ENCODE peak calls at places on chromosome 5, in eight cellular contexts. P, N, X, V, I, Y, F and C are unnamed samples.

GRCh38 chr5:60143912-60144311 is 250.4 kb upstream of the PDE4D start:
- DNase-seq in V (no peak), P (no peak), Y (no peak), I (no peak), N (no peak), F (no peak), X (no peak), C (no peak)

GRCh38 chr5:9653811-9654210 is 23.7 kb upstream of the TAS2R1 start:
- DNase-seq in F (no peak), N (peak), Y (no peak), V (no peak), I (no peak), X (no peak), P (no peak), C (no peak)

GRCh38 chr5:73419414-73420390 is 28.9 kb downstream of the FOXD1 start:
- DNase-seq in I (no peak), F (no peak), P (no peak), X (no peak), N (peak), V (no peak), Y (no peak), C (no peak)

GRCh38 chr5:132259061-132259851 is 1.8 kb downstream of the PDLIM4 start:
- DNase-seq in F (no peak), P (peak), I (no peak), X (no peak), N (peak), V (peak), Y (no peak), C (no peak)

GRCh38 chr5:8568858-8569257 is 699.9 kb downstream of the MTRR start:
- DNase-seq in P (no peak), F (no peak), V (no peak), Y (no peak), X (no peak), I (no peak), N (no peak), C (no peak)

GRCh38 chr5:80834710-80835109 is 125.5 kb upstream of the RASGRF2 start:
- DNase-seq in P (no peak), I (no peak), F (no peak), N (no peak), V (no peak), X (no peak), Y (no peak), C (no peak)

GRCh38 chr5:62607615-62608014 is 29.0 kb downstream of the LRRC70 start:
- DNase-seq in N (no peak), V (no peak), F (no peak), I (no peak), X (no peak), P (no peak), Y (no peak), C (no peak)

GRCh38 chr5:124963236-124963929 is 216.9 kb upstream of the ZNF608 start:
- DNase-seq in V (no peak), N (no peak), Y (no peak), P (no peak), F (no peak), I (no peak), X (no peak), C (no peak)

GRCh38 chr5:167633114-167633513 is 658.3 kb upstream of the WWC1 start:
- DNase-seq in I (no peak), N (no peak), X (no peak), V (no peak), P (no peak), Y (no peak), F (no peak), C (no peak)

GRCh38 chr5:151047814-151048425 is 27.5 kb downstream of the GPX3 start:
- DNase-seq in P (no peak), V (peak), N (no peak), Y (no peak), F (no peak), X (no peak), I (no peak), C (no peak)

GRCh38 chr5:34474573-34475021 is 181.5 kb upstream of the RAI14 start:
- DNase-seq in F (no peak), Y (no peak), P (peak), X (no peak), N (no peak), I (peak), V (peak), C (peak)

GRCh38 chr5:73591102-73591695 is 25.7 kb downstream of the UTP15 start:
- DNase-seq in I (peak), X (no peak), P (peak), N (no peak), Y (no peak), F (peak), V (peak), C (peak)

GRCh38 chr5:142109356-142110045 is 922 bp downstream of the NDFIP1 start:
- DNase-seq in Y (no peak), X (no peak), I (no peak), P (no peak), F (peak), N (no peak), V (peak), C (no peak)

GRCh38 chr5:159588930-159589329 is 258.6 kb upstream of the IL12B start:
- DNase-seq in X (no peak), I (no peak), P (no peak), V (no peak), F (no peak), Y (no peak), N (no peak), C (no peak)

GRCh38 chr5:585556-585955 is 26.6 kb upstream of the CEP72 start:
- DNase-seq in V (no peak), N (no peak), X (no peak), F (no peak), Y (no peak), I (no peak), P (no peak), C (no peak)

GRCh38 chr5:1565737-1566734 is 42.3 kb upstream of the LPCAT1 start:
- DNase-seq in P (no peak), X (no peak), F (no peak), Y (no peak), N (no peak), V (no peak), I (no peak), C (no peak)

GRCh38 chr5:90162324-90162723 is 247.2 kb downstream of the CETN3 start:
- DNase-seq in X (no peak), N (no peak), V (no peak), Y (no peak), I (no peak), P (no peak), F (no peak), C (no peak)

GRCh38 chr5:54772232-54773168 is 212.9 kb downstream of the ESM1 start:
- DNase-seq in F (no peak), X (no peak), P (no peak), V (no peak), Y (no peak), I (no peak), N (no peak), C (no peak)

GRCh38 chr5:129852747-129853352 is 51.4 kb upstream of the CHSY3 start:
- DNase-seq in V (peak), N (peak), I (no peak), F (peak), X (peak), P (peak), Y (peak), C (peak)

GRCh38 chr5:43555895-43556606 is 826 bp downstream of the PAIP1 start:
- DNase-seq in V (peak), Y (peak), P (peak), F (peak), I (peak), X (peak), N (peak), C (peak)

GRCh38 chr5:174599992-174600391 is 124.4 kb upstream of the MSX2 start:
- DNase-seq in I (no peak), V (no peak), F (no peak), P (no peak), X (no peak), Y (no peak), N (no peak), C (no peak)

GRCh38 chr5:163459465-163459887 is 426 bp downstream of the NUDCD2 start:
- DNase-seq in F (no peak), I (no peak), V (no peak), Y (no peak), P (no peak), N (no peak), X (no peak), C (no peak)

GRCh38 chr5:145919413-145919812 is 17.0 kb upstream of the SH3RF2 start:
- DNase-seq in N (no peak), I (no peak), P (no peak), F (no peak), X (no peak), Y (no peak), V (no peak), C (no peak)

GRCh38 chr5:37926732-37927131 is 86.9 kb upstream of the GDNF start:
- DNase-seq in Y (no peak), X (no peak), V (peak), F (no peak), N (no peak), I (no peak), P (no peak), C (no peak)

GRCh38 chr5:172151661-172152210 is 36.3 kb downstream of the STK10 start:
- DNase-seq in V (no peak), P (no peak), N (no peak), X (no peak), F (no peak), Y (no peak), I (no peak), C (no peak)

GRCh38 chr5:1762121-1762877 is 37.3 kb downstream of the MRPL36 start:
- DNase-seq in V (peak), I (no peak), X (peak), Y (no peak), F (no peak), P (no peak), N (no peak), C (no peak)

GRCh38 chr5:97164846-97165245 is 18.2 kb downstream of the RIOK2 start:
- DNase-seq in X (no peak), N (no peak), I (no peak), Y (no peak), P (no peak), F (no peak), V (no peak), C (no peak)

GRCh38 chr5:151448038-151448985 is 909 bp downstream of the SLC36A1 start:
- DNase-seq in N (no peak), X (no peak), F (no peak), P (no peak), Y (no peak), I (no peak), V (peak), C (peak)

GRCh38 chr5:157047898-157048297 is 11.0 kb downstream of the HAVCR1 start:
- DNase-seq in I (no peak), V (no peak), N (no peak), Y (no peak), P (no peak), F (no peak), X (no peak), C (no peak)

GRCh38 chr5:95620030-95620869 is at the start of gene GPR150:
- DNase-seq in I (peak), N (peak), F (peak), Y (peak), P (peak), V (peak), X (peak), C (no peak)

GRCh38 chr5:110167384-110167783 is 477.7 kb downstream of the MAN2A1 start:
- DNase-seq in X (no peak), Y (no peak), I (no peak), V (no peak), P (no peak), N (no peak), F (no peak), C (no peak)

GRCh38 chr5:4082966-4083564 is 487.4 kb downstream of the IRX1 start:
- DNase-seq in X (no peak), N (no peak), P (no peak), F (no peak), V (no peak), Y (no peak), I (no peak), C (no peak)

GRCh38 chr5:6377121-6377520 is 1.2 kb downstream of the MED10 start:
- DNase-seq in N (no peak), V (no peak), F (no peak), Y (no peak), X (no peak), I (no peak), P (no peak), C (no peak)